ENCODE peak calls at places on chromosomes 6 and 20, in ten cellular contexts. One of them, this sample, is unnamed.

GRCh38 chr6:113004691-113005270 is 657.7 kb downstream of the RFPL4B start:
- DNase-seq in body of pancreas: no peak
- DNase-seq in brain microvascular endothelial cell: no peak
- DNase-seq in psoas muscle: no peak
- DNase-seq in A549: no peak
- DNase-seq in PC-3: no peak
- DNase-seq in mesendoderm: no peak
- DNase-seq in PC-9: no peak
- DNase-seq in HCT116: no peak
- DNase-seq in substantia nigra: no peak
- DNase-seq in this sample: no peak

GRCh38 chr20:35776513-35777101 is 4.8 kb downstream of the PHF20 start:
- DNase-seq in body of pancreas: peak
- DNase-seq in mesendoderm: no peak
- DNase-seq in A549: no peak
- DNase-seq in psoas muscle: peak
- DNase-seq in brain microvascular endothelial cell: peak
- DNase-seq in PC-9: peak
- DNase-seq in HCT116: no peak
- DNase-seq in PC-3: peak
- DNase-seq in substantia nigra: no peak
- DNase-seq in this sample: no peak

GRCh38 chr6:49676671-49677281 is 36.6 kb downstream of the CRISP2 start:
- DNase-seq in body of pancreas: no peak
- DNase-seq in brain microvascular endothelial cell: no peak
- DNase-seq in PC-9: peak
- DNase-seq in substantia nigra: no peak
- DNase-seq in HCT116: no peak
- DNase-seq in A549: no peak
- DNase-seq in mesendoderm: peak
- DNase-seq in psoas muscle: no peak
- DNase-seq in PC-3: peak
- DNase-seq in this sample: no peak

GRCh38 chr6:20180935-20181334 is 31.3 kb downstream of the MBOAT1 start:
- DNase-seq in PC-3: no peak
- DNase-seq in HCT116: no peak
- DNase-seq in brain microvascular endothelial cell: no peak
- DNase-seq in A549: no peak
- DNase-seq in body of pancreas: no peak
- DNase-seq in substantia nigra: no peak
- DNase-seq in PC-9: no peak
- DNase-seq in mesendoderm: no peak
- DNase-seq in psoas muscle: no peak
- DNase-seq in this sample: no peak

GRCh38 chr6:43219119-43219518 is 10.2 kb downstream of the DNPH1 start:
- DNase-seq in body of pancreas: no peak
- DNase-seq in HCT116: no peak
- DNase-seq in psoas muscle: no peak
- DNase-seq in brain microvascular endothelial cell: no peak
- DNase-seq in A549: no peak
- DNase-seq in PC-9: no peak
- DNase-seq in mesendoderm: no peak
- DNase-seq in substantia nigra: no peak
- DNase-seq in PC-3: no peak
- DNase-seq in this sample: no peak

GRCh38 chr6:106536357-106536756 is 92.9 kb downstream of the RTN4IP1 start:
- DNase-seq in brain microvascular endothelial cell: no peak
- DNase-seq in substantia nigra: no peak
- DNase-seq in body of pancreas: no peak
- DNase-seq in PC-3: no peak
- DNase-seq in mesendoderm: no peak
- DNase-seq in PC-9: no peak
- DNase-seq in HCT116: no peak
- DNase-seq in A549: no peak
- DNase-seq in psoas muscle: no peak
- DNase-seq in this sample: no peak

GRCh38 chr6:168527451-168528210 is 86.6 kb downstream of the SMOC2 start:
- DNase-seq in brain microvascular endothelial cell: peak
- DNase-seq in mesendoderm: no peak
- DNase-seq in HCT116: no peak
- DNase-seq in PC-3: peak
- DNase-seq in psoas muscle: no peak
- DNase-seq in A549: no peak
- DNase-seq in body of pancreas: no peak
- DNase-seq in substantia nigra: no peak
- DNase-seq in PC-9: no peak
- DNase-seq in this sample: no peak

GRCh38 chr6:122049341-122049740 is 350.1 kb upstream of the HSF2 start:
- DNase-seq in body of pancreas: no peak
- DNase-seq in HCT116: no peak
- DNase-seq in mesendoderm: no peak
- DNase-seq in psoas muscle: no peak
- DNase-seq in brain microvascular endothelial cell: peak
- DNase-seq in PC-9: no peak
- DNase-seq in substantia nigra: no peak
- DNase-seq in A549: no peak
- DNase-seq in PC-3: no peak
- DNase-seq in this sample: no peak

GRCh38 chr20:3161316-3162079 is 1.8 kb upstream of the FASTKD5 start:
- DNase-seq in A549: no peak
- DNase-seq in PC-9: no peak
- DNase-seq in psoas muscle: no peak
- DNase-seq in mesendoderm: peak
- DNase-seq in substantia nigra: no peak
- DNase-seq in HCT116: no peak
- DNase-seq in body of pancreas: no peak
- DNase-seq in PC-3: no peak
- DNase-seq in brain microvascular endothelial cell: no peak
- DNase-seq in this sample: no peak

GRCh38 chr6:44966449-44967091 is 361.6 kb upstream of the RUNX2 start:
- DNase-seq in A549: peak
- DNase-seq in brain microvascular endothelial cell: peak
- DNase-seq in psoas muscle: no peak
- DNase-seq in mesendoderm: no peak
- DNase-seq in body of pancreas: no peak
- DNase-seq in HCT116: peak
- DNase-seq in PC-9: peak
- DNase-seq in PC-3: peak
- DNase-seq in substantia nigra: no peak
- DNase-seq in this sample: no peak

GRCh38 chr6:12572884-12573824 is 143.4 kb upstream of the PHACTR1 start:
- DNase-seq in mesendoderm: peak
- DNase-seq in body of pancreas: no peak
- DNase-seq in PC-3: peak
- DNase-seq in brain microvascular endothelial cell: peak
- DNase-seq in A549: peak
- DNase-seq in psoas muscle: no peak
- DNase-seq in HCT116: no peak
- DNase-seq in substantia nigra: no peak
- DNase-seq in PC-9: peak
- DNase-seq in this sample: no peak

GRCh38 chr6:1087112-1087843 is 224.6 kb upstream of the FOXQ1 start:
- DNase-seq in A549: no peak
- DNase-seq in HCT116: no peak
- DNase-seq in brain microvascular endothelial cell: no peak
- DNase-seq in PC-3: no peak
- DNase-seq in mesendoderm: no peak
- DNase-seq in body of pancreas: peak
- DNase-seq in substantia nigra: no peak
- DNase-seq in PC-9: no peak
- DNase-seq in psoas muscle: no peak
- DNase-seq in this sample: no peak

GRCh38 chr20:2237059-2237458 is 58.7 kb upstream of the TGM3 start:
- DNase-seq in PC-3: peak
- DNase-seq in psoas muscle: peak
- DNase-seq in body of pancreas: peak
- DNase-seq in mesendoderm: peak
- DNase-seq in substantia nigra: no peak
- DNase-seq in A549: no peak
- DNase-seq in brain microvascular endothelial cell: peak
- DNase-seq in PC-9: peak
- DNase-seq in HCT116: no peak
- DNase-seq in this sample: no peak

GRCh38 chr6:124854338-124854922 is 107.8 kb upstream of the RNF217 start:
- DNase-seq in brain microvascular endothelial cell: no peak
- DNase-seq in substantia nigra: no peak
- DNase-seq in PC-3: peak
- DNase-seq in psoas muscle: no peak
- DNase-seq in mesendoderm: no peak
- DNase-seq in body of pancreas: no peak
- DNase-seq in HCT116: no peak
- DNase-seq in A549: no peak
- DNase-seq in PC-9: no peak
- DNase-seq in this sample: no peak

DNA sequence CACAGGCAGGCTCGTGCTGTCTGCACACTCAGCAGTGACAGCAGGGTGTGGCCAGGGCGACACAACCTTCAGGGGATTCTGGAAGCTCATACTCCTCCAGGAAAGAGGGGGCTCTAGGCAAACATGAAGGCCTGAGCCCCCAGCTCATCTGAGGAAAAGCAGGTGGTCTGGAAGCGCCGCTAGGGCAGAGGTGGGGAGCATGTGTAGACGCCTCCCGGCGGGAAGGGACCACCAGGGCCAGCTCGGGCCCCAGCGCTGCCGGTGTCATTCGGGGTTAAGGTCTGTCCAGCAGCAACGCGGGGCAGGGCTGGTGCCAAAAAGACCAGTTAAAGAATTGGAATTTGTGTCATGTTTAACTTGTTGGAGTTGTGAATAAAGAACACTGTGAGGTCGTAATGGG is 39.3 kb upstream of the SYNJ2 start:
- DNase-seq in PC-3: no peak
- DNase-seq in psoas muscle: no peak
- DNase-seq in A549: no peak
- DNase-seq in substantia nigra: no peak
- DNase-seq in body of pancreas: no peak
- DNase-seq in mesendoderm: no peak
- DNase-seq in PC-9: no peak
- DNase-seq in HCT116: no peak
- DNase-seq in brain microvascular endothelial cell: no peak
- DNase-seq in this sample: no peak
- H3K27ac ChIP-seq in PC-3: no peak
- H3K27ac ChIP-seq in psoas muscle: no peak
- H3K27ac ChIP-seq in A549: no peak
- H3K27ac ChIP-seq in substantia nigra: peak
- H3K27ac ChIP-seq in body of pancreas: no peak
- H3K27ac ChIP-seq in mesendoderm: no peak
- H3K27ac ChIP-seq in PC-9: no peak
- H3K27ac ChIP-seq in HCT116: no peak
- H3K27ac ChIP-seq in brain microvascular endothelial cell: no peak
- H3K27ac ChIP-seq in this sample: peak

GRCh38 chr6:30816791-30817739 is 67.3 kb upstream of the DDR1 start:
- DNase-seq in brain microvascular endothelial cell: no peak
- DNase-seq in PC-9: no peak
- DNase-seq in substantia nigra: no peak
- DNase-seq in PC-3: no peak
- DNase-seq in A549: no peak
- DNase-seq in mesendoderm: no peak
- DNase-seq in body of pancreas: no peak
- DNase-seq in psoas muscle: no peak
- DNase-seq in HCT116: no peak
- DNase-seq in this sample: no peak

GRCh38 chr6:30820196-30820595 is 64.1 kb upstream of the DDR1 start:
- DNase-seq in PC-9: peak
- DNase-seq in brain microvascular endothelial cell: peak
- DNase-seq in body of pancreas: peak
- DNase-seq in substantia nigra: no peak
- DNase-seq in psoas muscle: peak
- DNase-seq in HCT116: peak
- DNase-seq in PC-3: peak
- DNase-seq in A549: peak
- DNase-seq in mesendoderm: peak
- DNase-seq in this sample: no peak

GRCh38 chr6:30819287-30819917 is 64.9 kb upstream of the DDR1 start:
- DNase-seq in body of pancreas: no peak
- DNase-seq in substantia nigra: no peak
- DNase-seq in PC-3: peak
- DNase-seq in psoas muscle: no peak
- DNase-seq in PC-9: no peak
- DNase-seq in brain microvascular endothelial cell: no peak
- DNase-seq in HCT116: no peak
- DNase-seq in mesendoderm: peak
- DNase-seq in A549: no peak
- DNase-seq in this sample: no peak

GRCh38 chr6:30821862-30822784 is 62.2 kb upstream of the DDR1 start:
- DNase-seq in psoas muscle: no peak
- DNase-seq in A549: peak
- DNase-seq in body of pancreas: peak
- DNase-seq in PC-9: peak
- DNase-seq in HCT116: no peak
- DNase-seq in brain microvascular endothelial cell: peak
- DNase-seq in mesendoderm: no peak
- DNase-seq in substantia nigra: no peak
- DNase-seq in PC-3: peak
- DNase-seq in this sample: no peak

DNA sequence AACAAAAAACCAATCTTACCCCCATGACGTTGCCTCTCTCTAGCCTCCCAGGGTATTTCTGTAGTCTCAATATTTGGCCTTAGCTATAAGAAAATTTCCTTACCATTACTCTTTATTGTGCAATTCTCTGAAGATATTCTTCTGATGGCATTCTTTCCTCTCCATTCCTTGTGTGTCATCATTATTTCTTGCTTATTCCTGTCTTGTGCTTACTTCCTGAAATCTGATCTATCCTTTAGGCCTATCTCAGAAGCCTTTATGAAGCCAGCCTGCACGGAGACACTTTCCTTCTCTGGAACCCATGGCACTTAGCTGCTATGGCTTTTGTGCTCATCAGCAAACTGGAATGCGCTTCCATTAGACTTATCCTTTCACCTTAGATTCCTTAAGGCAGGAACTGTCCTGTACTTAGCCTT is 65.9 kb upstream of the DDR1 start:
- DNase-seq in mesendoderm: no peak
- DNase-seq in A549: peak
- DNase-seq in psoas muscle: no peak
- DNase-seq in brain microvascular endothelial cell: peak
- DNase-seq in HCT116: no peak
- DNase-seq in PC-9: peak
- DNase-seq in substantia nigra: no peak
- DNase-seq in PC-3: peak
- DNase-seq in body of pancreas: no peak
- DNase-seq in this sample: no peak
- H3K27ac ChIP-seq in mesendoderm: no peak
- H3K27ac ChIP-seq in A549: peak
- H3K27ac ChIP-seq in psoas muscle: no peak
- H3K27ac ChIP-seq in brain microvascular endothelial cell: peak
- H3K27ac ChIP-seq in HCT116: peak
- H3K27ac ChIP-seq in PC-9: peak
- H3K27ac ChIP-seq in substantia nigra: no peak
- H3K27ac ChIP-seq in PC-3: peak
- H3K27ac ChIP-seq in body of pancreas: no peak
- H3K27ac ChIP-seq in this sample: no peak

GRCh38 chr6:117481278-117481925 is 1.1 kb upstream of the DCBLD1 start:
- DNase-seq in PC-3: no peak
- DNase-seq in PC-9: no peak
- DNase-seq in A549: no peak
- DNase-seq in psoas muscle: no peak
- DNase-seq in substantia nigra: no peak
- DNase-seq in brain microvascular endothelial cell: no peak
- DNase-seq in body of pancreas: no peak
- DNase-seq in HCT116: no peak
- DNase-seq in mesendoderm: peak
- DNase-seq in this sample: no peak
- H3K27ac ChIP-seq in PC-3: no peak
- H3K27ac ChIP-seq in PC-9: peak
- H3K27ac ChIP-seq in A549: peak
- H3K27ac ChIP-seq in psoas muscle: peak
- H3K27ac ChIP-seq in substantia nigra: no peak
- H3K27ac ChIP-seq in brain microvascular endothelial cell: no peak
- H3K27ac ChIP-seq in body of pancreas: no peak
- H3K27ac ChIP-seq in HCT116: no peak
- H3K27ac ChIP-seq in mesendoderm: no peak
- H3K27ac ChIP-seq in this sample: no peak

GRCh38 chr6:111681856-111682255 is 76.2 kb upstream of the TRAF3IP2 start:
- DNase-seq in body of pancreas: no peak
- DNase-seq in substantia nigra: no peak
- DNase-seq in brain microvascular endothelial cell: no peak
- DNase-seq in PC-9: no peak
- DNase-seq in PC-3: no peak
- DNase-seq in mesendoderm: no peak
- DNase-seq in HCT116: no peak
- DNase-seq in psoas muscle: no peak
- DNase-seq in A549: no peak
- DNase-seq in this sample: no peak
- H3K27ac ChIP-seq in body of pancreas: no peak
- H3K27ac ChIP-seq in substantia nigra: no peak
- H3K27ac ChIP-seq in brain microvascular endothelial cell: no peak
- H3K27ac ChIP-seq in PC-9: no peak
- H3K27ac ChIP-seq in PC-3: no peak
- H3K27ac ChIP-seq in mesendoderm: no peak
- H3K27ac ChIP-seq in HCT116: no peak
- H3K27ac ChIP-seq in psoas muscle: no peak
- H3K27ac ChIP-seq in A549: no peak
- H3K27ac ChIP-seq in this sample: peak

This sample was measured in caudate nucleus.